ENCODE peak calls at places on chromosomes 5 and 9, in four cellular contexts. M, C, Z and O are unnamed samples.

GRCh38 chr5:123099514-123100151 is 10.6 kb downstream of the PRDM6 start:
- DNase-seq in M (peak), C (peak), Z (peak), O (peak)

GRCh38 chr9:136233868-136234267 is 11.7 kb downstream of the QSOX2 start:
- DNase-seq in M (no peak), C (no peak), Z (no peak), O (no peak)

GRCh38 chr5:176855598-176855997 is 43.5 kb downstream of the HK3 start:
- DNase-seq in M (no peak), C (no peak), Z (no peak), O (no peak)

GRCh38 chr9:90007516-90008430 is 403.0 kb downstream of the GADD45G start:
- DNase-seq in M (no peak), C (peak), Z (peak), O (peak)

GRCh38 chr5:109880907-109881685 is 191.4 kb downstream of the MAN2A1 start:
- DNase-seq in M (no peak), C (no peak), Z (peak), O (no peak)

GRCh38 chr5:111463304-111463703 is 49.0 kb downstream of the STARD4 start:
- DNase-seq in M (peak), C (peak), Z (no peak), O (no peak)

GRCh38 chr9:75064307-75065025 is 23.5 kb downstream of the NMRK1 start:
- DNase-seq in M (no peak), C (no peak), Z (no peak), O (no peak)

GRCh38 chr9:136492978-136493522 is 10.2 kb upstream of the SEC16A start:
- DNase-seq in M (no peak), C (no peak), Z (no peak), O (no peak)

GRCh38 chr5:11878846-11879245 is 25.4 kb downstream of the CTNND2 start:
- DNase-seq in M (no peak), C (no peak), Z (no peak), O (no peak)

GRCh38 chr9:120878188-120879130 is 1.5 kb upstream of the PHF19 start:
- DNase-seq in M (no peak), C (no peak), Z (no peak), O (no peak)

GRCh38 chr5:65796917-65797316 is 74.9 kb downstream of the NLN start:
- DNase-seq in M (no peak), C (no peak), Z (no peak), O (no peak)

GRCh38 chr9:136865768-136866103 is 372 bp downstream of the EDF1 start:
- DNase-seq in M (peak), C (no peak), Z (no peak), O (no peak)

GRCh38 chr9:35954942-35955546 is 2.9 kb downstream of the OR2S2 start:
- DNase-seq in M (peak), C (peak), Z (peak), O (peak)

GRCh38 chr9:134268308-134268724 is 57.9 kb upstream of the RXRA start:
- DNase-seq in M (no peak), C (no peak), Z (no peak), O (peak)

GRCh38 chr9:131562032-131562959 is 17.0 kb downstream of the PRRT1B start:
- DNase-seq in M (no peak), C (peak), Z (peak), O (peak)

GRCh38 chr5:132027027-132027426 is 15.6 kb upstream of the ACSL6 start:
- DNase-seq in M (no peak), C (no peak), Z (no peak), O (no peak)

GRCh38 chr5:41416336-41416735 is 94.1 kb downstream of the PLCXD3 start:
- DNase-seq in M (no peak), C (no peak), Z (no peak), O (peak)

GRCh38 chr9:133171161-133171955 is 7.6 kb upstream of the GBGT1 start:
- DNase-seq in M (no peak), C (no peak), Z (no peak), O (no peak)

GRCh38 chr9:35367451-35367850 is 122.5 kb upstream of the RUSC2 start:
- DNase-seq in M (no peak), C (peak), Z (peak), O (peak)

GRCh38 chr5:123371575-123372179 is 51.5 kb downstream of the CEP120 start:
- DNase-seq in M (peak), C (peak), Z (peak), O (peak)

GRCh38 chr9:108586451-108586850 is 269.3 kb downstream of the ACTL7B start:
- DNase-seq in M (no peak), C (no peak), Z (no peak), O (peak)

GRCh38 chr5:134255418-134256150 is 29.7 kb upstream of the PPP2CA start:
- DNase-seq in M (no peak), C (no peak), Z (no peak), O (peak)

GRCh38 chr9:132555528-132555927 is 26.9 kb upstream of the BARHL1 start:
- DNase-seq in M (no peak), C (no peak), Z (no peak), O (no peak)

GRCh38 chr9:134130503-134131375 is 5.1 kb upstream of the WDR5 start:
- DNase-seq in M (peak), C (peak), Z (no peak), O (peak)

GRCh38 chr5:95780597-95780996 is 41.9 kb downstream of the GLRX start:
- DNase-seq in M (no peak), C (no peak), Z (no peak), O (peak)

GRCh38 chr9:95772320-95773060 is 103.0 kb upstream of the ERCC6L2 start:
- DNase-seq in M (peak), C (peak), Z (peak), O (no peak)

GRCh38 chr5:1945606-1946005 is 62.9 kb upstream of the IRX4 start:
- DNase-seq in M (no peak), C (no peak), Z (no peak), O (no peak)
- H4K8ac ChIP-seq in M (no peak), C (no peak), Z (no peak), O (no peak)

DNA sequence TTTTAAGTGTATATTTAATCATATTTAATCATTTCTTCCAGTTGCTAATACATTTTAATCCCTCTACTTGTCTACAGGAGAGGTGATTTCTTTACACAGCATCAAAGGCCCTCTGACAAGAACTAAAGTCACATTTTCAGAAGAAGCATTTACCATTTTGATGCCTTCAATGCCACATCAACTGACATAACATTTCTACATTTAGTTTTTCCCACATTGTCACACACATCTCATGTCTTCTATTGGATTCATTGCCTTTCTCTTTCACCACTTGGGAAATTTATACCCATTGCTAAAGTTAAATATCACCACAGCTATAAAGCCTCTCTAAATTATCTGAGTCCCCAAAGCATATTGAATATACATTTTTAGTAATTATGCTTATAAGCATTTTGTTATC is 1907.5 kb upstream of the CDH9 start:
- DNase-seq in M (no peak), C (no peak), Z (no peak), O (no peak)
- H4K8ac ChIP-seq in M (no peak), C (no peak), Z (no peak), O (no peak)

GRCh38 chr9:92325269-92325990 is at the start of the genes CENPP and NOL8:
- DNase-seq in M (peak), C (peak), Z (peak), O (peak)
- H4K8ac ChIP-seq in M (no peak), C (peak), Z (peak), O (peak)

GRCh38 chr5:180208038-180208434 is 975 bp downstream of the RASGEF1C start:
- DNase-seq in M (peak), C (no peak), Z (no peak), O (no peak)
- H4K8ac ChIP-seq in M (no peak), C (no peak), Z (no peak), O (no peak)

GRCh38 chr5:177995691-177996595 is at the start of gene PROP1:
- DNase-seq in M (no peak), C (no peak), Z (no peak), O (no peak)
- H4K8ac ChIP-seq in M (no peak), C (no peak), Z (no peak), O (no peak)